ENCODE peak calls at places on chromosomes 6 and 20, in seven cellular contexts. U is A549; B is naive thymus-derived CD4-positive, alpha-beta T cell; V is bronchial epithelial cell; M is stimulated activated CD8-positive, alpha-beta memory T cell treated with anti-CD3 and anti-CD28 coated beads, Interleukin-7, amount 100 ng/mL, for 48 hours; Z is dorsolateral prefrontal cortex; O is BE2C. W is an unnamed sample.

GRCh38 chr6:80210618-80211017 is 104.1 kb downstream of the BCKDHB start:
- DNase-seq in U (no peak), B (no peak), V (no peak), M (no peak), Z (no peak), O (peak), W (peak)

GRCh38 chr6:26187981-26188635 is 100.9 kb downstream of the HFE start:
- DNase-seq in U (no peak), B (no peak), V (peak), M (no peak), Z (no peak), O (peak), W (no peak)

GRCh38 chr6:143673638-143674037 is 4.1 kb upstream of the PHACTR2 start:
- DNase-seq in U (peak), B (no peak), V (peak), M (no peak), Z (no peak), O (no peak), W (no peak)

GRCh38 chr6:3453410-3453809 is 3.4 kb downstream of the SLC22A23 start:
- DNase-seq in U (no peak), B (no peak), V (no peak), M (no peak), Z (no peak), O (no peak), W (no peak)

GRCh38 chr20:43959079-43959919 is 44.6 kb downstream of the TOX2 start:
- DNase-seq in U (no peak), B (peak), V (no peak), M (no peak), Z (no peak), O (no peak), W (no peak)

GRCh38 chr6:73451166-73452106 is 661 bp downstream of the CGAS start:
- DNase-seq in U (peak), B (peak), V (peak), M (no peak), Z (no peak), O (peak), W (no peak)

GRCh38 chr6:20427856-20428255 is 26.2 kb downstream of the E2F3 start:
- DNase-seq in U (no peak), B (no peak), V (no peak), M (no peak), Z (no peak), O (no peak), W (peak)

GRCh38 chr6:160069050-160069454 is 52.6 kb upstream of the SLC22A1 start:
- DNase-seq in U (no peak), B (peak), V (no peak), M (peak), Z (no peak), O (no peak), W (peak)

GRCh38 chr20:51500311-51500710 is 42.2 kb downstream of the NFATC2 start:
- DNase-seq in U (no peak), B (peak), V (peak), M (peak), Z (no peak), O (no peak), W (peak)

GRCh38 chr6:110554966-110555460 is 78.6 kb upstream of the SLC22A16 start:
- DNase-seq in U (no peak), B (no peak), V (no peak), M (no peak), Z (peak), O (no peak), W (no peak)

GRCh38 chr6:52663120-52663934 is 7.6 kb upstream of the TMEM14A start:
- DNase-seq in U (peak), B (peak), V (peak), M (peak), Z (no peak), O (peak), W (peak)

GRCh38 chr20:62927128-62927705 is 912 bp upstream of the DIDO1 start:
- DNase-seq in U (no peak), B (no peak), V (no peak), M (no peak), Z (no peak), O (no peak), W (no peak)

GRCh38 chr6:7745942-7746341 is 20.0 kb downstream of the BMP6 start:
- DNase-seq in U (no peak), B (no peak), V (no peak), M (no peak), Z (no peak), O (no peak), W (no peak)

GRCh38 chr20:13683833-13684232 is 45.1 kb upstream of the TASP1 start:
- DNase-seq in U (no peak), B (no peak), V (no peak), M (no peak), Z (no peak), O (no peak), W (no peak)

GRCh38 chr20:760751-761417 is 7.4 kb downstream of the SLC52A3 start:
- DNase-seq in U (peak), B (peak), V (peak), M (no peak), Z (no peak), O (peak), W (no peak)

GRCh38 chr6:89299451-89299850 is 15.6 kb downstream of the GABRR2 start:
- DNase-seq in U (no peak), B (no peak), V (peak), M (no peak), Z (no peak), O (no peak), W (no peak)

GRCh38 chr6:25882066-25882496 is 8.0 kb upstream of the SLC17A3 start:
- DNase-seq in U (peak), B (no peak), V (no peak), M (no peak), Z (no peak), O (peak), W (no peak)

GRCh38 chr20:50027611-50028105 is 44.9 kb downstream of the SNAI1 start:
- DNase-seq in U (peak), B (no peak), V (peak), M (no peak), Z (peak), O (peak), W (no peak)

GRCh38 chr6:21457647-21458046 is 135.9 kb upstream of the SOX4 start:
- DNase-seq in U (no peak), B (no peak), V (no peak), M (no peak), Z (no peak), O (no peak), W (no peak)

GRCh38 chr6:47019941-47020340 is 22.2 kb downstream of the ADGRF1 start:
- DNase-seq in U (no peak), B (no peak), V (no peak), M (no peak), Z (no peak), O (no peak), W (no peak)

GRCh38 chr6:166257911-166258318 is 50.3 kb downstream of the PRR18 start:
- DNase-seq in U (no peak), B (no peak), V (peak), M (no peak), Z (no peak), O (no peak), W (no peak)

GRCh38 chr20:26243731-26244130 is 547.1 kb upstream of the ZNF337 start:
- DNase-seq in U (no peak), B (no peak), V (no peak), M (no peak), Z (no peak), O (no peak), W (no peak)

GRCh38 chr6:42315991-42316378 is 98.3 kb upstream of the MRPS10 start:
- DNase-seq in U (peak), B (no peak), V (peak), M (peak), Z (no peak), O (no peak), W (no peak)

GRCh38 chr6:90025418-90026089 is 131.3 kb downstream of the GJA10 start:
- DNase-seq in U (no peak), B (no peak), V (peak), M (no peak), Z (no peak), O (peak), W (no peak)

GRCh38 chr6:143966291-143966690 is 41.8 kb downstream of the PLAGL1 start:
- DNase-seq in U (no peak), B (no peak), V (no peak), M (no peak), Z (no peak), O (no peak), W (no peak)

GRCh38 chr20:62161347-62161746 is 17.8 kb downstream of the SS18L1 start:
- DNase-seq in U (no peak), B (no peak), V (peak), M (no peak), Z (no peak), O (peak), W (no peak)

GRCh38 chr6:145813285-145814034 is 1.1 kb downstream of the FBXO30 start:
- DNase-seq in U (no peak), B (no peak), V (peak), M (no peak), Z (no peak), O (no peak), W (no peak)

GRCh38 chr20:46624941-46625340 is 26.3 kb downstream of the SLC13A3 start:
- DNase-seq in U (no peak), B (no peak), V (no peak), M (no peak), Z (no peak), O (no peak), W (no peak)

GRCh38 chr6:30685977-30686907 is at the start of gene PPP1R18:
- DNase-seq in U (no peak), B (peak), V (peak), M (peak), Z (no peak), O (peak), W (no peak)

GRCh38 chr6:126919947-126920346 is 198.5 kb upstream of the RSPO3 start:
- DNase-seq in U (no peak), B (no peak), V (peak), M (no peak), Z (no peak), O (no peak), W (no peak)

GRCh38 chr20:50572922-50573777 is 63.0 kb downstream of the PTPN1 start:
- DNase-seq in U (no peak), B (no peak), V (no peak), M (no peak), Z (no peak), O (peak), W (no peak)

GRCh38 chr6:2951723-2952122 is 19.6 kb downstream of the SERPINB6 start:
- DNase-seq in U (no peak), B (no peak), V (no peak), M (no peak), Z (no peak), O (no peak), W (no peak)

GRCh38 chr6:125670586-125670985 is 78.8 kb upstream of the HEY2 start:
- DNase-seq in U (no peak), B (no peak), V (peak), M (no peak), Z (no peak), O (no peak), W (no peak)

GRCh38 chr6:138722425-138723371 is 50.9 kb upstream of the CCDC28A start:
- DNase-seq in U (no peak), B (no peak), V (peak), M (no peak), Z (no peak), O (no peak), W (no peak)

GRCh38 chr6:1624848-1625341 is 15.2 kb downstream of the FOXC1 start:
- DNase-seq in U (no peak), B (no peak), V (peak), M (no peak), Z (no peak), O (peak), W (no peak)

GRCh38 chr6:8492536-8493125 is 57.3 kb upstream of the SLC35B3 start:
- DNase-seq in U (no peak), B (no peak), V (no peak), M (no peak), Z (no peak), O (no peak), W (no peak)

GRCh38 chr6:41650120-41650519 is 11.9 kb downstream of the MDFI start:
- DNase-seq in U (no peak), B (no peak), V (no peak), M (no peak), Z (no peak), O (no peak), W (no peak)

GRCh38 chr6:132964868-132965382 is 150.6 kb downstream of the RPS12 start:
- DNase-seq in U (no peak), B (no peak), V (no peak), M (no peak), Z (no peak), O (no peak), W (no peak)

GRCh38 chr20:31608256-31608980 is 3.3 kb downstream of the ID1 start:
- DNase-seq in U (peak), B (no peak), V (peak), M (no peak), Z (no peak), O (peak), W (no peak)

W was measured in GM12878.